ENCODE peak calls at places on chromosomes 4 and X, in seven cellular contexts. S is posterior cingulate gyrus; X is activated CD4-positive, alpha-beta memory T cell treated with anti-CD3 and anti-CD28 coated beads, Interleukin-2, amount 10 ng/mL, durations not matched to agents 7 days and 5 days; V is T follicular helper cell; P is NCI-H1417; W is GM13976; Q is activated CD4-positive, alpha-beta T cell treated with anti-CD3 and anti-CD28 coated beads, Interleukin-2, amount 10 ng/mL, durations not matched to agents 7 days and 5 days. C is an unnamed sample.

GRCh38 chr4:92634891-92635290 is 331.1 kb downstream of the GRID2 start:
- DNase-seq in S (no peak), X (no peak), V (no peak), P (no peak), W (no peak), Q (no peak), C (no peak)

GRCh38 chr4:94420356-94420755 is 31.4 kb upstream of the PDLIM5 start:
- DNase-seq in S (no peak), X (no peak), V (no peak), P (no peak), W (no peak), Q (no peak), C (no peak)

GRCh38 chrX:153611298-153612095 is 12.6 kb upstream of the CCNQ start:
- DNase-seq in S (no peak), X (no peak), V (no peak), P (no peak), W (no peak), Q (no peak), C (no peak)

GRCh38 chr4:122232633-122233032 is 80.5 kb downstream of the BLTP1 start:
- DNase-seq in S (no peak), X (no peak), V (no peak), P (no peak), W (no peak), Q (no peak), C (no peak)

GRCh38 chr4:183422962-183423653 is 21.3 kb upstream of the CDKN2AIP start:
- DNase-seq in S (no peak), X (no peak), V (no peak), P (no peak), W (no peak), Q (no peak), C (no peak)

GRCh38 chrX:132491191-132491590 is 2.4 kb upstream of the MBNL3 start:
- DNase-seq in S (no peak), X (peak), V (peak), P (no peak), W (no peak), Q (peak), C (no peak)

GRCh38 chr4:74123065-74123728 is 24.2 kb upstream of the CXCL2 start:
- DNase-seq in S (no peak), X (no peak), V (no peak), P (peak), W (no peak), Q (no peak), C (peak)

GRCh38 chrX:39418936-39419659 is 617.8 kb downstream of the MID1IP1 start:
- DNase-seq in S (no peak), X (no peak), V (no peak), P (no peak), W (no peak), Q (no peak), C (no peak)

GRCh38 chr4:128519163-128519810 is 231.7 kb upstream of the PGRMC2 start:
- DNase-seq in S (peak), X (no peak), V (no peak), P (no peak), W (no peak), Q (no peak), C (no peak)

GRCh38 chr4:94507708-94508107 is 56.0 kb downstream of the PDLIM5 start:
- DNase-seq in S (no peak), X (no peak), V (no peak), P (no peak), W (no peak), Q (no peak), C (no peak)

C was measured in NCI-H1436.